ENCODE peak calls at places on chromosomes 11 and 22, in five cellular contexts. One of them, this sample, is unnamed.

GRCh38 chr22:49983148-49984042 is 22.8 kb downstream of the PIM3 start:
- ATAC-seq in GM12878: no peak
- ATAC-seq in HepG2: no peak
- ATAC-seq in K562: no peak
- ATAC-seq in upper lobe of left lung: peak
- ATAC-seq in this sample: no peak

GRCh38 chr11:46277623-46278386 is at the start of gene CREB3L1:
- ATAC-seq in K562: peak
- ATAC-seq in HepG2: no peak
- ATAC-seq in upper lobe of left lung: no peak
- ATAC-seq in GM12878: peak
- ATAC-seq in this sample: no peak

GRCh38 chr22:37501610-37502341 is 15.6 kb upstream of the MFNG start:
- ATAC-seq in upper lobe of left lung: peak
- ATAC-seq in K562: peak
- ATAC-seq in HepG2: peak
- ATAC-seq in GM12878: no peak
- ATAC-seq in this sample: peak

GRCh38 chr22:45212306-45212709 is 28.4 kb downstream of the KIAA0930 start:
- ATAC-seq in GM12878: no peak
- ATAC-seq in HepG2: no peak
- ATAC-seq in K562: peak
- ATAC-seq in upper lobe of left lung: peak
- ATAC-seq in this sample: peak

GRCh38 chr11:27209562-27210005 is 153.4 kb downstream of the CCDC34 start:
- ATAC-seq in upper lobe of left lung: no peak
- ATAC-seq in GM12878: peak
- ATAC-seq in K562: peak
- ATAC-seq in HepG2: peak
- ATAC-seq in this sample: peak

GRCh38 chr11:61580292-61580888 is 486 bp downstream of the SYT7 start:
- ATAC-seq in GM12878: no peak
- ATAC-seq in HepG2: peak
- ATAC-seq in upper lobe of left lung: no peak
- ATAC-seq in K562: peak
- ATAC-seq in this sample: peak

GRCh38 chr22:24486501-24486921 is 8.6 kb upstream of the UPB1 start:
- ATAC-seq in GM12878: peak
- ATAC-seq in HepG2: peak
- ATAC-seq in upper lobe of left lung: no peak
- ATAC-seq in K562: no peak
- ATAC-seq in this sample: no peak

GRCh38 chr11:1564535-1565172 is 7.4 kb downstream of the DUSP8 start:
- ATAC-seq in HepG2: no peak
- ATAC-seq in K562: peak
- ATAC-seq in GM12878: peak
- ATAC-seq in upper lobe of left lung: no peak
- ATAC-seq in this sample: peak

GRCh38 chr22:36193171-36193570 is 8.4 kb downstream of the APOL4 start:
- ATAC-seq in GM12878: no peak
- ATAC-seq in HepG2: no peak
- ATAC-seq in K562: no peak
- ATAC-seq in upper lobe of left lung: no peak
- ATAC-seq in this sample: no peak

GRCh38 chr22:37893583-37893983 is 12.5 kb upstream of the MICALL1 start:
- ATAC-seq in GM12878: no peak
- ATAC-seq in upper lobe of left lung: peak
- ATAC-seq in HepG2: peak
- ATAC-seq in K562: peak
- ATAC-seq in this sample: no peak

GRCh38 chr11:86116996-86117705 is 48.3 kb upstream of the PICALM start:
- ATAC-seq in K562: peak
- ATAC-seq in GM12878: peak
- ATAC-seq in HepG2: no peak
- ATAC-seq in upper lobe of left lung: no peak
- ATAC-seq in this sample: no peak

GRCh38 chr11:125423247-125423849 is 72.7 kb downstream of the FEZ1 start:
- ATAC-seq in HepG2: peak
- ATAC-seq in K562: peak
- ATAC-seq in upper lobe of left lung: no peak
- ATAC-seq in GM12878: peak
- ATAC-seq in this sample: no peak

GRCh38 chr11:101974771-101975170 is 58.4 kb upstream of the ANGPTL5 start:
- ATAC-seq in upper lobe of left lung: no peak
- ATAC-seq in K562: no peak
- ATAC-seq in GM12878: no peak
- ATAC-seq in HepG2: no peak
- ATAC-seq in this sample: no peak

GRCh38 chr11:40293655-40294342 is 1165.7 kb downstream of the LRRC4C start:
- ATAC-seq in K562: peak
- ATAC-seq in HepG2: peak
- ATAC-seq in GM12878: peak
- ATAC-seq in upper lobe of left lung: peak
- ATAC-seq in this sample: peak

GRCh38 chr11:63905179-63905578 is 11.8 kb downstream of the RCOR2 start:
- ATAC-seq in K562: peak
- ATAC-seq in HepG2: no peak
- ATAC-seq in GM12878: no peak
- ATAC-seq in upper lobe of left lung: no peak
- ATAC-seq in this sample: no peak

GRCh38 chr11:78860720-78861422 is 286.2 kb upstream of the NARS2 start:
- ATAC-seq in K562: no peak
- ATAC-seq in GM12878: no peak
- ATAC-seq in HepG2: no peak
- ATAC-seq in upper lobe of left lung: no peak
- ATAC-seq in this sample: no peak

GRCh38 chr11:34308821-34309585 is 48.8 kb downstream of the ABTB2 start:
- ATAC-seq in HepG2: peak
- ATAC-seq in K562: peak
- ATAC-seq in GM12878: no peak
- ATAC-seq in upper lobe of left lung: peak
- ATAC-seq in this sample: no peak

GRCh38 chr11:102831128-102831708 is 12.2 kb downstream of the MMP3 start:
- ATAC-seq in GM12878: peak
- ATAC-seq in K562: peak
- ATAC-seq in upper lobe of left lung: no peak
- ATAC-seq in HepG2: peak
- ATAC-seq in this sample: no peak

GRCh38 chr22:29916007-29916544 is 33.1 kb downstream of the MTMR3 start:
- ATAC-seq in K562: no peak
- ATAC-seq in upper lobe of left lung: no peak
- ATAC-seq in GM12878: no peak
- ATAC-seq in HepG2: no peak
- ATAC-seq in this sample: no peak

GRCh38 chr11:94452988-94453387 is 40.7 kb downstream of the MRE11 start:
- ATAC-seq in HepG2: no peak
- ATAC-seq in upper lobe of left lung: no peak
- ATAC-seq in K562: no peak
- ATAC-seq in GM12878: no peak
- ATAC-seq in this sample: no peak

GRCh38 chr22:42752230-42752746 is 31.6 kb upstream of the A4GALT start:
- ATAC-seq in K562: no peak
- ATAC-seq in HepG2: peak
- ATAC-seq in GM12878: peak
- ATAC-seq in upper lobe of left lung: peak
- ATAC-seq in this sample: no peak

GRCh38 chr11:79100093-79100704 is 340.6 kb downstream of the TENM4 start:
- ATAC-seq in HepG2: peak
- ATAC-seq in GM12878: peak
- ATAC-seq in K562: peak
- ATAC-seq in upper lobe of left lung: peak
- ATAC-seq in this sample: no peak

GRCh38 chr11:70522613-70523311 is 124.4 kb downstream of the CTTN start:
- ATAC-seq in GM12878: peak
- ATAC-seq in K562: peak
- ATAC-seq in upper lobe of left lung: no peak
- ATAC-seq in HepG2: no peak
- ATAC-seq in this sample: no peak

GRCh38 chr22:46026907-46027218 is 49.9 kb upstream of the WNT7B start:
- ATAC-seq in upper lobe of left lung: no peak
- ATAC-seq in GM12878: no peak
- ATAC-seq in K562: no peak
- ATAC-seq in HepG2: no peak
- ATAC-seq in this sample: no peak

GRCh38 chr11:129992161-129992944 is 10.3 kb downstream of the PRDM10 start:
- ATAC-seq in upper lobe of left lung: no peak
- ATAC-seq in K562: peak
- ATAC-seq in HepG2: peak
- ATAC-seq in GM12878: peak
- ATAC-seq in this sample: no peak

GRCh38 chr22:46214149-46214548 is 35.9 kb downstream of the CDPF1 start:
- ATAC-seq in GM12878: no peak
- ATAC-seq in K562: no peak
- ATAC-seq in upper lobe of left lung: no peak
- ATAC-seq in HepG2: no peak
- ATAC-seq in this sample: no peak

GRCh38 chr22:43435851-43436535 is 24.2 kb downstream of the MPPED1 start:
- ATAC-seq in HepG2: peak
- ATAC-seq in GM12878: no peak
- ATAC-seq in upper lobe of left lung: no peak
- ATAC-seq in K562: no peak
- ATAC-seq in this sample: no peak

GRCh38 chr11:74650498-74650897 is 58.1 kb downstream of the POLD3 start:
- ATAC-seq in K562: no peak
- ATAC-seq in GM12878: no peak
- ATAC-seq in HepG2: no peak
- ATAC-seq in upper lobe of left lung: no peak
- ATAC-seq in this sample: peak

GRCh38 chr22:33748714-33749113 is 171.6 kb downstream of the LARGE1 start:
- ATAC-seq in K562: no peak
- ATAC-seq in upper lobe of left lung: no peak
- ATAC-seq in GM12878: no peak
- ATAC-seq in HepG2: no peak
- ATAC-seq in this sample: no peak

GRCh38 chr11:18768472-18768901 is 23.1 kb downstream of the PTPN5 start:
- ATAC-seq in HepG2: no peak
- ATAC-seq in upper lobe of left lung: no peak
- ATAC-seq in K562: no peak
- ATAC-seq in GM12878: peak
- ATAC-seq in this sample: no peak

GRCh38 chr11:19842505-19842904 is 129.9 kb downstream of the NAV2 start:
- ATAC-seq in GM12878: no peak
- ATAC-seq in HepG2: no peak
- ATAC-seq in upper lobe of left lung: no peak
- ATAC-seq in K562: no peak
- ATAC-seq in this sample: no peak

GRCh38 chr22:30889268-30889995 is 79.1 kb downstream of the MORC2 start:
- ATAC-seq in GM12878: no peak
- ATAC-seq in K562: no peak
- ATAC-seq in HepG2: peak
- ATAC-seq in upper lobe of left lung: no peak
- ATAC-seq in this sample: no peak

GRCh38 chr22:32044913-32045312 is 1.9 kb downstream of the SLC5A1 start:
- ATAC-seq in upper lobe of left lung: no peak
- ATAC-seq in HepG2: no peak
- ATAC-seq in GM12878: no peak
- ATAC-seq in K562: no peak
- ATAC-seq in this sample: no peak
- TF ChIP-seq EP300 in upper lobe of left lung: no peak
- TF ChIP-seq EP300 in HepG2: no peak
- TF ChIP-seq EP300 in GM12878: no peak
- TF ChIP-seq EP300 in K562: no peak
- TF ChIP-seq EP300 in this sample: no peak

GRCh38 chr11:13003726-13004493 is 5.2 kb upstream of the RASSF10 start:
- ATAC-seq in GM12878: no peak
- ATAC-seq in HepG2: no peak
- ATAC-seq in upper lobe of left lung: no peak
- ATAC-seq in K562: peak
- ATAC-seq in this sample: no peak
- TF ChIP-seq POLR2AphosphoS5 in GM12878: no peak
- TF ChIP-seq POLR2AphosphoS5 in HepG2: no peak
- TF ChIP-seq POLR2AphosphoS5 in upper lobe of left lung: no peak
- TF ChIP-seq POLR2AphosphoS5 in K562: no peak
- TF ChIP-seq POLR2AphosphoS5 in this sample: no peak

GRCh38 chr11:83056204-83056603 is 15.5 kb downstream of the RAB30 start:
- ATAC-seq in upper lobe of left lung: no peak
- ATAC-seq in HepG2: no peak
- ATAC-seq in K562: no peak
- ATAC-seq in GM12878: no peak
- ATAC-seq in this sample: no peak

GRCh38 chr11:83047515-83048225 is 24.0 kb downstream of the RAB30 start:
- ATAC-seq in GM12878: no peak
- ATAC-seq in upper lobe of left lung: no peak
- ATAC-seq in HepG2: no peak
- ATAC-seq in K562: no peak
- ATAC-seq in this sample: no peak

GRCh38 chr11:83054904-83055380 is 16.8 kb downstream of the RAB30 start:
- ATAC-seq in upper lobe of left lung: no peak
- ATAC-seq in HepG2: no peak
- ATAC-seq in GM12878: peak
- ATAC-seq in K562: no peak
- ATAC-seq in this sample: no peak

GRCh38 chr11:83054001-83054400 is 17.7 kb downstream of the RAB30 start:
- ATAC-seq in upper lobe of left lung: no peak
- ATAC-seq in GM12878: peak
- ATAC-seq in K562: peak
- ATAC-seq in HepG2: no peak
- ATAC-seq in this sample: no peak

DNA sequence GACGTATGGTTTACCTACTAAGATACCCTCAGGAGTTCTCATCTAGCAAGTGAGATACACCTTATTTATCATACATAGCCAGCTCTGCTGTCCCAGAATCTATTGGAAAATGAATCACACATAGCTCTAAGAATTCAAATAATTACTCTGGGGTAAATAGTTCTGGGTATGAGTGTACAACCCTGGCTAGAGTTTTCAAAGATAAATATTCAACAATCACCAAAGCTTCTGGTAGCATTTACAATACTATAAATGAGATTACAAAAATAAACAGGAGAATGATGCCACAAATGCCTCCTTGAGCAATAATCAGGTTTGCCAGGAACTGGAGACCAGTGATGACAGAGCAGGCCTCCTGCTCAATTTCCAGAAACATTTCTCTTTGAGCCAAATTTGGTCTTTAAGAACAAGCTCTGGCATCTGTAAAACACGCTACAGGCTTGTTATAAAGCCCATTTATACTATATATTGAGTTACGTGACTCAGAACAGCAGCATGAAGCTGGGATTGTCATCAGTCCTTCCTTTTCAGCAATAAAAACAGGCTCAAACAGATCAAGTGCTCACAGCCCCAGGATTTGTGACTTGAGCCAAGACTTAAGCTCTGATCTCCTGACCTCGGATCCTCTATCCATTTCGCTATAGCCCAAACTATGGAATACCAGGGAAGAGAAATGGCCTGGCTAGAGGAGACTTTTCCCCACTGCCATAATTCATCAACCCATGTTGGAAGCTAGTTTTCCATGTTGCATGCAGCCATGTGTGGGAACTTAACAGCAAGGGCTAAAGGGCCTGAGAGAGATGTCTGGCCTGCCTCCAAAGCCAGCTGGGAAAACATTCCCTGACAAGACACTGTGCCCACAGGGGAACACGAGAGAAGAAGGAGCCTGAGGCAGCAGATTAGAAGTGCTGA is 19.7 kb downstream of the RAB30 start:
- ATAC-seq in HepG2: no peak
- ATAC-seq in upper lobe of left lung: no peak
- ATAC-seq in K562: no peak
- ATAC-seq in GM12878: no peak
- ATAC-seq in this sample: peak
- TF ChIP-seq EP300 in HepG2: no peak
- TF ChIP-seq EP300 in upper lobe of left lung: no peak
- TF ChIP-seq EP300 in K562: no peak
- TF ChIP-seq EP300 in GM12878: no peak
- TF ChIP-seq EP300 in this sample: no peak

GRCh38 chr11:72224587-72225410 is at the start of gene INPPL1:
- ATAC-seq in upper lobe of left lung: no peak
- ATAC-seq in K562: peak
- ATAC-seq in HepG2: peak
- ATAC-seq in GM12878: peak
- ATAC-seq in this sample: no peak
- TF ChIP-seq POLR2AphosphoS5 in upper lobe of left lung: no peak
- TF ChIP-seq POLR2AphosphoS5 in K562: no peak
- TF ChIP-seq POLR2AphosphoS5 in HepG2: no peak
- TF ChIP-seq POLR2AphosphoS5 in GM12878: no peak
- TF ChIP-seq POLR2AphosphoS5 in this sample: no peak

This sample was measured in gastroesophageal sphincter.